ENCODE peak calls at places on chromosomes 3 and 15, in four cellular contexts. O is tibial artery, X is foreskin fibroblast, D is neural crest cell. I is an unnamed sample.

GRCh38 chr3:45666729-45667440 is 22.3 kb upstream of the SACM1L start:
- DNase-seq in O (peak; percentile 40), X (peak; percentile 80), D (no peak), I (no peak)

GRCh38 chr15:99507016-99507731 is 58.6 kb upstream of the MEF2A start:
- DNase-seq in O (peak; percentile 37), X (peak; percentile 82), D (no peak), I (no peak)

GRCh38 chr3:189688296-189688695 is 57.1 kb downstream of the TP63 start:
- DNase-seq in O (no peak), X (no peak), D (no peak), I (no peak)

GRCh38 chr15:78280289-78281072 is 16.1 kb downstream of the DNAJA4 start:
- DNase-seq in O (no peak), X (peak; percentile 43), D (no peak), I (no peak)

GRCh38 chr3:4474683-4475490 is 7.8 kb upstream of the SUMF1 start:
- DNase-seq in O (peak; percentile 57), X (peak; percentile 84), D (no peak), I (no peak)

GRCh38 chr3:48407542-48408099 is 22.3 kb downstream of the PLXNB1 start:
- DNase-seq in O (peak; percentile 13), X (no peak), D (no peak), I (no peak)

GRCh38 chr15:59448871-59449270 is 10.9 kb downstream of the FAM81A start:
- DNase-seq in O (no peak), X (no peak), D (no peak), I (no peak)

GRCh38 chr3:129421988-129422745 is 6.3 kb downstream of the EFCAB12 start:
- DNase-seq in O (no peak), X (peak; percentile 33), D (no peak), I (no peak)

GRCh38 chr3:188102861-188103547 is 51.0 kb upstream of the LPP start:
- DNase-seq in O (no peak), X (peak; percentile 29), D (no peak), I (no peak)

GRCh38 chr3:68504185-68504584 is 428.2 kb downstream of the TAFA4 start:
- DNase-seq in O (no peak), X (no peak), D (no peak), I (no peak)

GRCh38 chr3:184234671-184235380 is 5.4 kb downstream of the VWA5B2 start:
- DNase-seq in O (no peak), X (no peak), D (no peak), I (no peak)

GRCh38 chr3:195908439-195909293 is at the start of gene TNK2:
- DNase-seq in O (no peak), X (peak; percentile 54), D (no peak), I (no peak)

GRCh38 chr15:96049766-96050165 is 280.7 kb upstream of the NR2F2 start:
- DNase-seq in O (no peak), X (no peak), D (no peak), I (no peak)

GRCh38 chr3:129690406-129690805 is 83.9 kb upstream of the PLXND1 start:
- DNase-seq in O (peak; percentile 28), X (peak; percentile 77), D (peak; percentile 8), I (no peak)

GRCh38 chr3:131474115-131474514 is 28.7 kb downstream of the MRPL3 start:
- DNase-seq in O (no peak), X (no peak), D (no peak), I (no peak)

GRCh38 chr3:87076951-87077350 is 86.0 kb upstream of the VGLL3 start:
- DNase-seq in O (no peak), X (peak; percentile 81), D (no peak), I (peak; percentile 26)

GRCh38 chr3:9916346-9916733 is 558 bp upstream of the IL17RC start:
- DNase-seq in O (no peak), X (peak; percentile 81), D (no peak), I (no peak)

GRCh38 chr15:94503293-94503692 is 271.9 kb downstream of the MCTP2 start:
- DNase-seq in O (no peak), X (no peak), D (no peak), I (no peak)

GRCh38 chr15:89495638-89496145 is 691 bp downstream of the RHCG start:
- DNase-seq in O (no peak), X (no peak), D (no peak), I (no peak)

GRCh38 chr15:23823508-23823907 is 136.4 kb upstream of the NDN start:
- DNase-seq in O (no peak), X (no peak), D (no peak), I (no peak)

GRCh38 chr3:64248247-64248646 is 23.0 kb upstream of the PRICKLE2 start:
- DNase-seq in O (no peak), X (no peak), D (no peak), I (no peak)

GRCh38 chr3:133506215-133506901 is 67.1 kb upstream of the CDV3 start:
- DNase-seq in O (no peak), X (no peak), D (no peak), I (no peak)

GRCh38 chr3:82093641-82094040 is 332.2 kb upstream of the GBE1 start:
- DNase-seq in O (no peak), X (no peak), D (no peak), I (no peak)

GRCh38 chr3:159764211-159765024 is 224.2 kb upstream of the IL12A start:
- DNase-seq in O (peak; percentile 58), X (peak; percentile 90), D (peak; percentile 44), I (no peak)

GRCh38 chr3:159763466-159764210 is 225.0 kb upstream of the IL12A start:
- DNase-seq in O (peak; percentile 60), X (peak; percentile 93), D (peak; percentile 64), I (no peak)

GRCh38 chr3:159765860-159766294 is 222.8 kb upstream of the IL12A start:
- DNase-seq in O (no peak), X (no peak), D (no peak), I (no peak)

GRCh38 chr3:159765025-159765859 is 223.4 kb upstream of the IL12A start:
- DNase-seq in O (peak; percentile 88), X (peak; percentile 99), D (peak; percentile 29), I (peak; percentile 98)

DNA sequence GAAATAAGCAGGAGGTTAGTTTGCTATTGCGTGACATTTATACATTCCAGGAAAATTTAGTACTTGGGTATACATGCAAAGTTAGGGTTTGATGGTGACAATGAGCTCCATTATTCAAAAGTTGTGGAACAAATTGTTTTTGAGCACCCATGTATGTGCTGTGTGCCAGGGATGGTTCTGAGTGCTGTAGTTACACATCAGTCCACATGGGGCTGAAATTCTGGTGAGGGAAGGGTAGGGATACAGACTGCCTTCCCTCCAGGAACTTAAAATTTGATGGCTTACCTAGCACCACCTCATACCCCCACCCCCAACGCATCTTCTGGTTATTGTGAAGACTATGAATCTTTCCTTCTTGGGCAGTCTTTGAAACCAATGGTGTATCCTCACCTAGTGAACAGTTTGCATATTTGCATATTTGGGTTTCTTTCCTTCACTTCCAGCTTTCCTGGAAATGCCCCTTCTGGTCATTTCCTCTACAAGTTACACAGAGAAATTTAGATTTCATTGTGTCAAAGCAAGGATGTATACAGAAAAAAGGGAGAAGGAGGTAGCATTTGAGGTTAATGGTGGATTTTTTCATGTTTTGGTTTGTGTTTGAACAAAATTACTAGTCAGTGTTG is 222.0 kb upstream of the IL12A start:
- DNase-seq in O (no peak), X (peak; percentile 72), D (no peak), I (no peak)
- TF ChIP-seq CTCF in O (peak; percentile 57), X (peak; percentile 52), D (peak; percentile 56), I (peak; percentile 65)

GRCh38 chr3:8504611-8504973 is 3.0 kb downstream of the LMCD1 start:
- DNase-seq in O (no peak), X (no peak), D (no peak), I (no peak)

GRCh38 chr3:8505621-8506020 is 4.0 kb downstream of the LMCD1 start:
- DNase-seq in O (peak; percentile 45), X (no peak), D (no peak), I (no peak)

GRCh38 chr3:8501388-8502131 is at the start of gene LMCD1:
- DNase-seq in O (peak; percentile 95), X (peak; percentile 98), D (peak; percentile 87), I (peak; percentile 87)

GRCh38 chr3:8503461-8503860 is 1.8 kb downstream of the LMCD1 start:
- DNase-seq in O (no peak), X (no peak), D (no peak), I (no peak)

DNA sequence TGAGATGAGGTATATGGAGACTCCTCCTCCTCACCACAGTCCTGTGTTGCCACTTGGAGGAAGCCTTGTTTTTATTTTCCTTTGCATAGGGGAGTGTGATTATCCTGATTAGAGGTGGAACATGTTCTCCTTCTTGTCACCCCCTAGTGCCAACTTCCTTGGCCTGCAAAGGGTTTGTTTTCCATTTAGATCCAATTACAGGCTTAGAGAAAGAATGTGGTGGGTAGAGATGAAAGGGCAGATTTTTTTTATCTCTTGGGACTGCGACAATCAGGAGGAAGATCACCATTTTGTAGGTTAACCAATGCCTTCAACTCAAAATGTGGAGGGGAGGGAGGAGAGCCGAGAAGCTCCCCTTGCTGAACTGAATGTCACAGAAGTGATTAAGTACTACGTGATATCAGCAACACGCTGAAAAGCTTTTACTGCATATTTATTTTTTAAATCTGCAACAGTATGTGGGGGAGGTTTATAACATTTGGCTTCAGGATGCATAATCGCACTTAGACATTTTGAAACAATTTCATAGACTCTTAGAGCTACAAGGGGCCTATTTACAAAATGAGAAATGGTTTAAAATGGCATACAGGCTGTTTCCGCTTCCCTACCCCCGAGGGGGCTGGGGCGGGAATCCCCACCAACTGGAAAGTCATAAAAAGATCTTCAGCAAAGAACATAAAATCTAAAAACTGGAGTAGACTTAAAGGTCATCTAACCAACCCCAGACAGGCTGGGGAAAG is 2.4 kb downstream of the LMCD1 start:
- DNase-seq in O (no peak), X (no peak), D (no peak), I (no peak)
- TF ChIP-seq CTCF in O (no peak), X (no peak), D (no peak), I (no peak)

DNA sequence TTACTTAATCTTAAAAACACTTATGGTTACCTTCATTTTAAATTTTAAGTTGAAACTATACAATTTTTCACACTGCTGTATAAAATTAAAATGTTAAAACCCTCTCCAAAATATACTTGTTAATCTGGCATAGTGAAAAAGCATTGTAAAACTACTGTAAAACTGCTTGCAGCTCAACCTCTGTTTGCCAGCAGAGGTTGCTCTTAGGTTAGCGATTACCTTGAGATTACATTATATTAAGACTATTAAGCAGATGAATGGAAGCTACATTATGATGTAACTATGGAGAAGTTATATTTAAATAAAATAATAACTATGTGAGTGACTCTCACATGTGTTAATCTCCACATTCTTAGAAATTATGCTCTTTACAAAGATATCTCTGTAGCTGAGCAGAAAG is 143.6 kb upstream of the SLITRK3 start:
- DNase-seq in O (no peak), X (no peak), D (no peak), I (no peak)
- TF ChIP-seq CTCF in O (no peak), X (no peak), D (peak; percentile 56), I (no peak)

DNA sequence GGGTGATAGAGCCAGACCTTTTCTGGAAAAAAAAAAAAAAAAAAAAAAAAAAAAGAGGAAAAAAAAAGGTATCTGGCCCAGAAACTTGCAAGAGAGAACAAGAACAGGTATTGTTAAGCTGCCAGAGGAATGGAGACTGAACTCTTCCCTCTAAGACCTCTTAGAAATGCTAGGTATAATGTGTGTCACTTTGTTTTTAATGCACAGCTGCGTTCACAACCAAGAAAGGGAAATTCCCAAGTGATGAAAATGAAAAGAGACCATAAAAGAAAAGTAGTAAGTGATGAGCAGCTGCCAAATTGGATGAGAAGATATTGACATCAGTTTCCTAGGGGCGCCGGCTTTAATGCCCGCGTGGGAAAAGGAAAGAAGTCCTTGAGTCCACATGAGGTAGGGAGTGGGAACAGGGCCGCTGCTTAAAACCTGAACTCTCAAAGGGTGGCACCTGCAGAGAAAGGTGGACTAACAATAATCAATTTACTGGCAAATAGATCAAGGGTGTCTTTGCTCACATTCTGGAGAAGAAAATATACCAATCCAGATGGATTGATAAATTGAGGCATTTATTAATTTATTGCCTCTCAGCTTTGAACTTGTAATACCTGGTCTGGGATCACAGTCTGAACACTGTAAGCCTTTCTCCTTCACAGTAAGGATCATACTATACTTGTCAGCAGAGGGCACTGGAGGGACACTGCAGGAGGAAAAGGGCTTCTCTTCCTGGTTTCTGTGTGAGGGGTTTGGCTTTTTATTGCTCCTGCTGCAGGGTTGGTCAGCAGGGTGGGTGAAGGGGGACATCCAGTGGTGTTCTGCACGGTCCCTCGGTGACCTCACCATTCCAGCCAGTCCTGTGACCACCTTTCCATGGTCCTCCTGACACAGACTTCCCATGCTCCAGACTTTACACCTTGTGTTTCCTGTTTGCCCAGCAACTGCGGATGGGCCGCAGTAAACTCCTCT is 131.6 kb downstream of the AQP9 start:
- DNase-seq in O (no peak), X (peak; percentile 78), D (peak; percentile 29), I (no peak)
- TF ChIP-seq CTCF in O (peak; percentile 46), X (peak; percentile 72), D (peak; percentile 76), I (peak; percentile 81)